ENCODE peak calls at places on chromosomes 2 and 18, in eight cellular contexts. I, O, L, R, A, M, C and D are unnamed samples.

GRCh38 chr2:111670776-111671175 is 213.2 kb downstream of the ANAPC1 start:
- DNase-seq in I (no peak), C (no peak), O (no peak), A (no peak), R (no peak), L (no peak), M (no peak), D (no peak)

GRCh38 chr18:7116001-7116831 is 1.4 kb downstream of the LAMA1 start:
- DNase-seq in L (peak; percentile 58), O (no peak), M (peak; percentile 22), C (no peak), A (no peak), R (no peak), I (no peak), D (peak; percentile 43)

GRCh38 chr2:158047156-158047611 is 54.5 kb upstream of the UPP2 start:
- DNase-seq in R (no peak), A (no peak), L (no peak), O (no peak), C (no peak), I (no peak), M (no peak), D (no peak)

GRCh38 chr2:198322275-198322674 is 517.9 kb downstream of the PLCL1 start:
- DNase-seq in C (no peak), L (no peak), I (no peak), A (no peak), R (no peak), M (no peak), O (no peak), D (no peak)

GRCh38 chr2:235726554-235726953 is 232.7 kb downstream of the AGAP1 start:
- DNase-seq in A (no peak), L (no peak), C (no peak), M (no peak), I (no peak), R (no peak), O (no peak), D (no peak)

GRCh38 chr2:39762448-39762847 is 16.6 kb downstream of the THUMPD2 start:
- DNase-seq in M (no peak), L (no peak), C (no peak), O (no peak), I (no peak), A (no peak), R (no peak), D (no peak)

GRCh38 chr2:37271376-37272067 is 40.1 kb downstream of the NDUFAF7 start:
- DNase-seq in L (no peak), M (no peak), I (no peak), O (no peak), C (no peak), A (no peak), R (no peak), D (no peak)

GRCh38 chr2:147846382-147847081 is 1.7 kb downstream of the ACVR2A start:
- DNase-seq in C (no peak), R (no peak), I (no peak), A (no peak), M (no peak), O (no peak), L (peak; percentile 19), D (peak; percentile 12)